ENCODE peak calls at places on chromosomes 13 and 19, in ten cellular contexts. I, B, U, W, N, S, Y, M, F and O are unnamed samples.

GRCh38 chr13:43389573-43389972 is 366.2 kb downstream of the DNAJC15 start:
- DNase-seq in Y (no peak), W (no peak), S (no peak), M (no peak), B (no peak), I (no peak), U (no peak), N (no peak), F (peak), O (peak)

GRCh38 chr19:23070353-23070781 is 46.5 kb upstream of the ZNF730 start:
- DNase-seq in S (no peak), B (no peak), N (peak), Y (no peak), I (no peak), U (peak), M (no peak), F (no peak), W (no peak), O (peak)

GRCh38 chr13:44818016-44818415 is 171.3 kb downstream of the NUFIP1 start:
- DNase-seq in M (no peak), U (no peak), F (no peak), Y (no peak), B (no peak), N (no peak), S (no peak), W (no peak), I (no peak), O (no peak)

GRCh38 chr13:114056205-114057013 is 76.0 kb downstream of the RASA3 start:
- DNase-seq in Y (no peak), U (no peak), M (no peak), N (no peak), B (no peak), I (no peak), F (no peak), W (no peak), S (no peak), O (no peak)

GRCh38 chr19:29609636-29610035 is 3.6 kb downstream of the POP4 start:
- DNase-seq in F (no peak), U (no peak), Y (no peak), N (no peak), M (no peak), B (no peak), W (no peak), I (no peak), S (no peak), O (no peak)

GRCh38 chr13:46622918-46623256 is 69.9 kb downstream of the LRCH1 start:
- DNase-seq in I (no peak), W (no peak), M (no peak), S (no peak), N (no peak), Y (peak), U (peak), B (no peak), F (no peak), O (peak)

GRCh38 chr19:19847781-19848180 is 17.9 kb upstream of the ZNF253 start:
- DNase-seq in N (no peak), W (no peak), I (no peak), F (no peak), Y (no peak), S (no peak), U (no peak), B (no peak), M (no peak), O (no peak)

GRCh38 chr19:41792513-41793413 is 3.6 kb upstream of the CEACAM3 start:
- DNase-seq in W (peak), F (peak), M (no peak), I (peak), Y (no peak), U (peak), B (peak), S (peak), N (peak), O (peak)

GRCh38 chr19:5083547-5083965 is 114.6 kb downstream of the KDM4B start:
- DNase-seq in W (peak), N (no peak), M (no peak), I (no peak), U (peak), B (no peak), S (no peak), Y (no peak), F (no peak), O (no peak)

GRCh38 chr13:106499113-106499512 is 36.3 kb downstream of the EFNB2 start:
- DNase-seq in M (no peak), I (no peak), N (no peak), U (no peak), S (no peak), W (no peak), B (no peak), Y (no peak), F (no peak), O (no peak)

GRCh38 chr19:10871711-10872550 is 578 bp downstream of the CARM1 start:
- DNase-seq in F (no peak), I (peak), W (peak), U (peak), M (no peak), B (peak), S (no peak), Y (no peak), N (peak), O (peak)

GRCh38 chr19:55594996-55595530 is 4.3 kb downstream of the FIZ1 start:
- DNase-seq in I (no peak), B (no peak), S (peak), M (no peak), F (no peak), W (no peak), Y (no peak), U (no peak), N (no peak), O (no peak)

GRCh38 chr13:73914119-73914518 is 220.1 kb downstream of the KLF12 start:
- DNase-seq in N (no peak), Y (no peak), I (no peak), B (no peak), S (no peak), M (no peak), W (no peak), U (no peak), F (no peak), O (no peak)

GRCh38 chr19:33492951-33493350 is 28.6 kb downstream of the PEPD start:
- DNase-seq in I (no peak), N (no peak), W (no peak), U (no peak), M (no peak), F (no peak), S (no peak), Y (no peak), B (no peak), O (no peak)

GRCh38 chr19:12913011-12913561 is 6.0 kb downstream of the SYCE2 start:
- DNase-seq in U (peak), M (no peak), F (no peak), Y (peak), W (peak), N (peak), I (no peak), S (no peak), B (no peak), O (peak)

GRCh38 chr13:46721054-46721453 is 75.9 kb downstream of the ESD start:
- DNase-seq in B (no peak), I (peak), S (peak), M (no peak), Y (peak), W (peak), U (peak), F (peak), N (peak), O (peak)

GRCh38 chr19:30089086-30089665 is 147.1 kb downstream of the URI1 start:
- DNase-seq in W (no peak), M (no peak), I (no peak), F (no peak), N (no peak), S (no peak), B (no peak), Y (no peak), U (no peak), O (no peak)

GRCh38 chr19:13804830-13805683 is 9.8 kb downstream of the ZSWIM4 start:
- DNase-seq in U (no peak), S (no peak), I (no peak), W (peak), B (no peak), F (no peak), M (no peak), N (no peak), Y (no peak), O (no peak)

GRCh38 chr19:1889907-1890306 is 4.6 kb upstream of the ABHD17A start:
- DNase-seq in F (no peak), M (no peak), Y (no peak), B (no peak), W (no peak), U (no peak), N (no peak), I (no peak), S (no peak), O (no peak)

GRCh38 chr19:40609561-40610395 is 8.6 kb downstream of the LTBP4 start:
- DNase-seq in N (peak), S (peak), W (peak), M (peak), Y (no peak), B (peak), I (peak), U (peak), F (peak), O (peak)

GRCh38 chr19:932647-933552 is 7.1 kb downstream of the ARID3A start:
- DNase-seq in W (peak), B (peak), S (no peak), M (no peak), I (no peak), Y (peak), U (peak), F (no peak), N (peak), O (peak)

GRCh38 chr19:277581-278165 is 13.5 kb downstream of the PLPP2 start:
- DNase-seq in S (no peak), B (no peak), W (peak), M (no peak), Y (no peak), F (no peak), I (no peak), N (no peak), U (no peak), O (peak)

GRCh38 chr19:40139533-40140287 is 49.0 kb upstream of the ZNF780A start:
- DNase-seq in I (peak), S (peak), N (no peak), Y (peak), M (no peak), F (peak), U (no peak), W (peak), B (no peak), O (peak)

GRCh38 chr13:43227721-43228120 is 204.3 kb downstream of the DNAJC15 start:
- DNase-seq in U (no peak), B (no peak), I (no peak), N (no peak), Y (no peak), M (no peak), F (peak), S (no peak), W (no peak), O (peak)

GRCh38 chr19:46606681-46607440 is 5.7 kb downstream of the CALM3 start:
- DNase-seq in N (no peak), Y (no peak), M (no peak), F (no peak), B (no peak), U (no peak), I (no peak), W (no peak), S (no peak), O (peak)

GRCh38 chr19:13022111-13022858 is 27.0 kb downstream of the NFIX start:
- DNase-seq in I (peak), S (no peak), F (no peak), M (no peak), Y (peak), W (no peak), N (no peak), U (peak), B (peak), O (no peak)

GRCh38 chr13:37058801-37059135 is 720 bp downstream of the SUPT20H start:
- DNase-seq in U (no peak), B (no peak), W (peak), M (no peak), Y (no peak), N (no peak), I (no peak), S (no peak), F (no peak), O (peak)

DNA sequence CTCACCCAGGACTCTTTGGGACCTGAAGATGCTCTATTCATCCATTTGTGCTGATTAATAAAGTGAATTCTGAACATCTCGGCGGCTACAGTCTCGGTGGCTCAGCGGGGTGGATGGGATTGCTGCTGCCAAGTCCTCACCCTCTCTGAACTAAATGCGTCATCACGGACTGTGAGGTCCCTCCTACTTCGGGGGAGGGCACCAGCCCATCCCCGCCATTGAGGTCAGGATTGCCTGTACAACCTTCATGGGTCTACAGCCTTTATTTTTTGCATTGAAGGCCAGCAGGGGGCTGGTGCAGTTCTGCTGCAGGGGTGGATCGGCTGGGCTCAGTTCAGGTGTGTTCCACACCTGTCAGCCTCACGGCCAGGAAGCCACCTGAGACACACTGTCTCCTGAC is 181.8 kb downstream of the COL4A1 start:
- DNase-seq in I (no peak), B (no peak), Y (no peak), U (no peak), M (no peak), F (no peak), W (no peak), N (no peak), S (no peak), O (no peak)
- TF ChIP-seq CTCF in I (no peak), B (no peak), Y (no peak), U (no peak), M (no peak), F (no peak), W (no peak), N (no peak), S (no peak), O (no peak)

GRCh38 chr19:16888629-16889371 is at the start of gene F2RL3:
- DNase-seq in N (peak), S (peak), F (no peak), B (peak), W (no peak), U (peak), Y (no peak), M (no peak), I (peak), O (no peak)

GRCh38 chr19:16889429-16889882 is 657 bp downstream of the F2RL3 start:
- DNase-seq in S (peak), U (peak), I (no peak), W (no peak), N (peak), Y (no peak), B (no peak), M (no peak), F (no peak), O (no peak)

GRCh38 chr19:16890461-16891184 is 1.8 kb downstream of the F2RL3 start:
- DNase-seq in I (no peak), M (no peak), F (no peak), B (no peak), S (no peak), Y (no peak), W (no peak), N (no peak), U (no peak), O (no peak)

GRCh38 chr19:16891696-16892382 is 3.0 kb downstream of the F2RL3 start:
- DNase-seq in S (no peak), U (no peak), W (no peak), Y (no peak), B (no peak), N (no peak), I (no peak), M (no peak), F (no peak), O (no peak)

DNA sequence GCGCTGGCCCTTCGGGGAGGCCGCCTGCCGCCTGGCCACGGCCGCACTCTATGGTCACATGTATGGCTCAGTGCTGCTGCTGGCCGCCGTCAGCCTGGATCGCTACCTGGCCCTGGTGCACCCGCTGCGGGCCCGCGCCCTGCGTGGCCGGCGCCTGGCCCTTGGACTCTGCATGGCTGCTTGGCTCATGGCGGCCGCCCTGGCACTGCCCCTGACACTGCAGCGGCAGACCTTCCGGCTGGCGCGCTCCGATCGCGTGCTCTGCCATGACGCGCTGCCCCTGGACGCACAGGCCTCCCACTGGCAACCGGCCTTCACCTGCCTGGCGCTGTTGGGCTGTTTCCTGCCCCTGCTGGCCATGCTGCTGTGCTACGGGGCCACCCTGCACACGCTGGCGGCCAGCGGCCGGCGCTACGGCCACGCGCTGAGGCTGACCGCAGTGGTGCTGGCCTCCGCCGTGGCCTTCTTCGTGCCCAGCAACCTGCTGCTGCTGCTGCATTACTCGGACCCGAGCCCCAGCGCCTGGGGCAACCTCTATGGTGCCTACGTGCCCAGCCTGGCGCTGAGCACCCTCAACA is 1.2 kb downstream of the F2RL3 start:
- DNase-seq in B (no peak), W (no peak), M (no peak), F (no peak), N (no peak), S (no peak), I (no peak), Y (no peak), U (no peak), O (no peak)
- H3K4me3 ChIP-seq in B (no peak), W (no peak), M (no peak), F (no peak), N (no peak), S (no peak), I (no peak), Y (no peak), U (no peak), O (no peak)

DNA sequence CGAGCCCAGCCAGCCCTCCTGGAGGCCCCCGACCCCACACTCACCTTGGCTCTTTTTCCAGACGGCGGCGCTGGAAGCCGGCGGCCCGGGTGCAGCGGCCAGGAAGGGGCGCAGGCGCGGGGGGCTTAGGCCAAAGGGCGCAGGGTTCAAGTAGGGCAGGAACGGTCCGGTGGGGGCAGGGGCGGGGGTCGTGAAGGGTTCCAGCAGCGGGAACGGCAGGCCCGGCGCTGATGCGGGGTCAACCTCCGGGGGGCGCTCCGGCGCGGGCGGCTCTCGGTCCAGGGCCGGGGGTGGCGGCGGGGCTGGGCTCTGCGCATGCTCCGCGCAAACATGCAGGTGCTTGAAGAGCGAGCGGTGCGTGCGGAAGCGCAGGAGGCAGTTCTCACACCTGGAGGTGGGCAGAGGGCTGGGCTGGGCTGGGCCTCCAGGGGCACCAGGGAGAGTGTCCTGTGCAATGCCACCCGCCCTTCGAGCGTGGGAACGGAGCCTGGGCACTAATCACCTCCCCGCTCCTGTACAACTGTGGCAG is 2.3 kb downstream of the ZNF414 start:
- DNase-seq in F (peak), S (no peak), I (no peak), M (no peak), B (no peak), W (no peak), U (no peak), N (no peak), Y (no peak), O (peak)
- TF ChIP-seq CTCF in F (no peak), S (no peak), I (peak), M (no peak), B (no peak), W (peak), U (no peak), N (no peak), Y (no peak), O (no peak)

GRCh38 chr19:45564131-45564780 is 20.3 kb downstream of the OPA3 start:
- DNase-seq in U (no peak), Y (no peak), N (no peak), B (no peak), M (no peak), W (no peak), S (no peak), F (no peak), I (no peak), O (no peak)

GRCh38 chr19:45558399-45558878 is 26.2 kb downstream of the OPA3 start:
- DNase-seq in U (peak), B (peak), W (peak), I (no peak), M (no peak), Y (no peak), N (peak), F (peak), S (no peak), O (peak)

GRCh38 chr19:45560038-45560437 is 24.6 kb downstream of the OPA3 start:
- DNase-seq in I (no peak), U (no peak), N (no peak), M (no peak), Y (no peak), S (no peak), W (no peak), F (no peak), B (no peak), O (no peak)

GRCh38 chr19:45556835-45557234 is 27.8 kb downstream of the OPA3 start:
- DNase-seq in Y (no peak), M (no peak), S (no peak), F (no peak), B (no peak), N (no peak), I (no peak), U (peak), W (no peak), O (no peak)

DNA sequence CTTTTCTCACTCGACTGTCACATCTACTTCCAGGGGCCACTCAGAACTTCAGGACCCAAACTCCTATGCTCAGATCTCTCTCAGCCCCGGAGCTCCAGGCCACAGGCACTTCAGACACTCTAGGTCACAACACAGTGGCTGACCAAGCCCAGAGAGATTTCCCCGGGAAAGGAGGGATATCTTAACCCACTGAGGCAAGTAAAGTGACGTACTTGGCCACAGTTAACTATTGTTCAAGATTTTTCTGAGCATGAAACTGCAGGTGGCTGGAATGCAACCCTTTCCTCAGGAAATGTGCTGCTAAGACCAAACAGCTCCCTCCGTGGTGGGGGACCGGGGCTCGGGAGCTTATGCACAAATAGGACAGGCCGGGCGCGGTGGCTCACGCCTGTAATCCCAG is 23.9 kb downstream of the OPA3 start:
- DNase-seq in I (no peak), M (no peak), Y (no peak), N (no peak), W (no peak), U (no peak), F (no peak), S (no peak), B (no peak), O (no peak)
- H3K4me3 ChIP-seq in I (no peak), M (no peak), Y (no peak), N (no peak), W (no peak), U (no peak), F (no peak), S (no peak), B (no peak), O (no peak)